ENCODE peak calls at places on chromosomes 2 and 18, in eight cellular contexts. I, Y, X, V, H, B, P and C are unnamed samples.

GRCh38 chr2:15890936-15891905 is 49.1 kb upstream of the MYCN start:
- DNase-seq in I (peak; percentile 55), Y (no peak), X (no peak), V (no peak), H (no peak), B (no peak), P (peak; percentile 94), C (no peak)

GRCh38 chr2:29155578-29155977 is 40.4 kb downstream of the CLIP4 start:
- DNase-seq in I (no peak), Y (no peak), X (no peak), V (no peak), H (peak; percentile 4), B (no peak), P (no peak), C (no peak)

GRCh38 chr18:46831434-46831833 is 74.6 kb upstream of the ST8SIA5 start:
- DNase-seq in I (no peak), Y (no peak), X (no peak), V (no peak), H (no peak), B (no peak), P (no peak), C (no peak)

GRCh38 chr2:237566401-237567235 is at the start of gene PRLH:
- DNase-seq in I (no peak), Y (no peak), X (no peak), V (no peak), H (peak; percentile 34), B (no peak), P (no peak), C (no peak)

GRCh38 chr2:29765711-29766110 is 155.7 kb downstream of the ALK start:
- DNase-seq in I (no peak), Y (no peak), X (no peak), V (no peak), H (no peak), B (no peak), P (no peak), C (no peak)

GRCh38 chr2:33607905-33608304 is 8.8 kb upstream of the FAM98A start:
- DNase-seq in I (no peak), Y (no peak), X (no peak), V (no peak), H (no peak), B (no peak), P (no peak), C (no peak)

GRCh38 chr18:76386071-76386470 is 109.0 kb downstream of the ZNF516 start:
- DNase-seq in I (no peak), Y (no peak), X (no peak), V (no peak), H (no peak), B (no peak), P (no peak), C (no peak)

GRCh38 chr2:85873679-85874078 is 15.1 kb downstream of the ST3GAL5 start:
- DNase-seq in I (no peak), Y (no peak), X (no peak), V (no peak), H (no peak), B (no peak), P (no peak), C (no peak)

GRCh38 chr2:48841126-48841525 is 85.6 kb upstream of the LHCGR start:
- DNase-seq in I (peak; percentile 62), Y (no peak), X (no peak), V (no peak), H (no peak), B (no peak), P (peak; percentile 25), C (no peak)

GRCh38 chr2:237670641-237671040 is 43.3 kb downstream of the LRRFIP1 start:
- DNase-seq in I (no peak), Y (no peak), X (no peak), V (no peak), H (no peak), B (no peak), P (no peak), C (no peak)

GRCh38 chr2:112750560-112750843 is 13.9 kb downstream of the CKAP2L start:
- DNase-seq in I (no peak), Y (peak; percentile 71), X (no peak), V (no peak), H (no peak), B (no peak), P (no peak), C (peak; percentile 48)

GRCh38 chr2:25089605-25090424 is 47.9 kb downstream of the EFR3B start:
- DNase-seq in I (no peak), Y (no peak), X (no peak), V (no peak), H (peak; percentile 10), B (no peak), P (no peak), C (no peak)

GRCh38 chr2:86044614-86045013 is 61.1 kb downstream of the POLR1A start:
- DNase-seq in I (no peak), Y (no peak), X (no peak), V (no peak), H (no peak), B (no peak), P (no peak), C (no peak)

GRCh38 chr2:10537522-10538195 is 89.5 kb upstream of the ODC1 start:
- DNase-seq in I (no peak), Y (no peak), X (no peak), V (no peak), H (no peak), B (no peak), P (peak; percentile 21), C (no peak)

GRCh38 chr2:105517814-105518705 is 119.2 kb upstream of the FHL2 start:
- DNase-seq in I (no peak), Y (peak; percentile 48), X (no peak), V (no peak), H (peak; percentile 50), B (no peak), P (no peak), C (peak; percentile 69)

GRCh38 chr2:208062113-208062512 is 36.8 kb upstream of the PLEKHM3 start:
- DNase-seq in I (peak; percentile 47), Y (peak; percentile 45), X (no peak), V (no peak), H (no peak), B (no peak), P (peak; percentile 58), C (peak; percentile 18)

GRCh38 chr18:62979900-62980299 is 264.6 kb downstream of the PHLPP1 start:
- DNase-seq in I (no peak), Y (peak; percentile 3), X (no peak), V (no peak), H (peak; percentile 34), B (no peak), P (no peak), C (peak; percentile 23)

GRCh38 chr2:148561389-148561788 is 83.2 kb upstream of the EPC2 start:
- DNase-seq in I (no peak), Y (no peak), X (no peak), V (no peak), H (no peak), B (no peak), P (no peak), C (peak; percentile 11)

GRCh38 chr2:15846626-15847025 is 93.7 kb upstream of the MYCN start:
- DNase-seq in I (no peak), Y (no peak), X (no peak), V (no peak), H (no peak), B (no peak), P (no peak), C (no peak)